ENCODE peak calls at places on chromosomes 7 and 10, in eight cellular contexts. G, R, Y, P, M, S, L and I are unnamed samples.

GRCh38 chr10:12181065-12181775 is 14.5 kb downstream of the NUDT5 start:
- DNase-seq in G (no peak), R (no peak), Y (no peak), P (no peak), M (peak), S (peak), L (no peak), I (peak)

GRCh38 chr7:20698469-20698868 is 83.0 kb downstream of the ABCB5 start:
- DNase-seq in G (no peak), R (no peak), Y (no peak), P (no peak), M (no peak), S (no peak), L (no peak), I (no peak)

GRCh38 chr10:11282156-11282555 is 264.5 kb downstream of the CELF2 start:
- DNase-seq in G (no peak), R (no peak), Y (no peak), P (no peak), M (no peak), S (peak), L (no peak), I (no peak)

GRCh38 chr7:35993663-35994622 is 159.1 kb upstream of the EEPD1 start:
- DNase-seq in G (no peak), R (no peak), Y (no peak), P (no peak), M (peak), S (no peak), L (no peak), I (no peak)

GRCh38 chr7:150371131-150371995 is 2.7 kb downstream of the REPIN1 start:
- DNase-seq in G (no peak), R (no peak), Y (peak), P (no peak), M (no peak), S (no peak), L (no peak), I (no peak)

GRCh38 chr10:31935678-31936077 is 7.0 kb upstream of the ARHGAP12 start:
- DNase-seq in G (no peak), R (no peak), Y (no peak), P (no peak), M (no peak), S (no peak), L (no peak), I (no peak)

GRCh38 chr10:132152896-132153580 is 33.7 kb upstream of the DPYSL4 start:
- DNase-seq in G (no peak), R (no peak), Y (no peak), P (no peak), M (no peak), S (no peak), L (no peak), I (no peak)

GRCh38 chr10:13816195-13816926 is 229.6 kb downstream of the PRPF18 start:
- DNase-seq in G (no peak), R (no peak), Y (no peak), P (no peak), M (peak), S (no peak), L (no peak), I (peak)

GRCh38 chr10:69362471-69362954 is 54.2 kb downstream of the TACR2 start:
- DNase-seq in G (no peak), R (no peak), Y (no peak), P (no peak), M (peak), S (no peak), L (peak), I (no peak)

GRCh38 chr7:6256709-6257535 is 15.5 kb downstream of the CYTH3 start:
- DNase-seq in G (no peak), R (no peak), Y (peak), P (no peak), M (peak), S (no peak), L (no peak), I (peak)

GRCh38 chr10:124106241-124106905 is 13.0 kb upstream of the CHST15 start:
- DNase-seq in G (no peak), R (peak), Y (no peak), P (peak), M (peak), S (no peak), L (no peak), I (peak)

GRCh38 chr10:49740346-49741107 is 21.6 kb downstream of the OGDHL start:
- DNase-seq in G (no peak), R (no peak), Y (peak), P (peak), M (no peak), S (no peak), L (peak), I (no peak)

GRCh38 chr10:101001225-101002035 is 1.8 kb downstream of the LZTS2 start:
- DNase-seq in G (no peak), R (peak), Y (peak), P (peak), M (peak), S (no peak), L (peak), I (peak)

DNA sequence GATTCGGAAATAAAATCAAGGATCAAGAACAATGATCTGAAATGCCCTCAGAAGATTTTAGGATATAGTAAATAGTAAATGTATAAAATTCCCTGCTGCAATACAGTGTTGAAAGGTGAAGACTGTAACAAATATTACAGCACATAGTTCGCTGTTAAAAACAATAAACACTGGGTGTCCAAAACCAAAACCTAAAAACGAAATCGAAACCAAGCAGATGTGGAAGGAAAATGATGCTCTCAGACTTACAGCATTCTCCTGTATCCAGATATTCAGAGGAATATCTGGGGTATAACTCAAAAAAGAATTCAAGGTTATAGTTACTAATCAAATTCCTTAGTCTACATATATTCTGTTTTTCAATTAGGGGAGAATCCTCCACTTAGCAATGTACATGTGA is 708.1 kb upstream of the PCDH15 start:
- DNase-seq in G (no peak), R (no peak), Y (no peak), P (no peak), M (no peak), S (no peak), L (no peak), I (no peak)
- H3K4me3 ChIP-seq in G (no peak), R (no peak), Y (no peak), P (peak), M (no peak), S (no peak), L (no peak), I (no peak)

DNA sequence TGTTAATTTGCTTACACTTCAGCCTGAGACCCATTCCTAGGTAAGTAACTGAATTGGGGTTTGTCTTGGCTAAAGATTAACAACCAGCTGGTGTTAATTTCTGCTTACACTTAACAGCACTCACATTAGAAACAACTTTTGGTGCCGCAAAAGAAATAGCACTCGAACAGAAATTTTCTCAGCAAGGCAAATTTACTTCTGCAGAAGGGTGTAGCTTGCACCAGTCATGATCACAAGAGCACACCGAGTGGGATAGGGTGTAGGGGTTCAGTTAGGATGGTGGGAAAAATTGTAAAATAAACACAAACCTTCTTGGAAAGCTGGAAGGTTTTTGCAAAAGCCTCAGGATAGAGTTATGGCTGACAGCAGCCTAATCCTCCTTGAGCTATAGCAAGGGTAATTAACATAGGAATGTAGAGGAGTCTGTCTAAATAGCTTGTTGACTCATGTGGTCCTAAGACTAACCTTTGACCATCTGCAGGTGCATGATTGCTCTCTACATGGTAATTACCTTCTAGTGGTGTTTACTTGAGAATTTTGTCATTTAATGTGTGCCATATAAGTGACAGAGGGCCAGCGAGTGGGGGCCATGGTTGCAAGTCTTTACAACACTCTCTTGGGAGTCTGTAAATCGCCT is 67.8 kb upstream of the CDK13 start:
- DNase-seq in G (no peak), R (no peak), Y (no peak), P (no peak), M (no peak), S (no peak), L (no peak), I (no peak)
- TF ChIP-seq CTCF in G (no peak), R (no peak), Y (no peak), P (no peak), M (no peak), S (no peak), L (no peak), I (no peak)

GRCh38 chr10:102714621-102715455 is at the start of gene SFXN2:
- DNase-seq in G (peak), R (no peak), Y (no peak), P (no peak), M (no peak), S (no peak), L (no peak), I (no peak)

GRCh38 chr10:102713814-102714620 is at the start of gene ARL3:
- DNase-seq in G (peak), R (peak), Y (peak), P (peak), M (peak), S (peak), L (peak), I (peak)

GRCh38 chr10:102713483-102713813 is 749 bp downstream of the ARL3 start:
- DNase-seq in G (no peak), R (no peak), Y (no peak), P (no peak), M (no peak), S (no peak), L (no peak), I (no peak)

GRCh38 chr10:102718220-102718619 is 3.8 kb downstream of the SFXN2 start:
- DNase-seq in G (peak), R (peak), Y (no peak), P (no peak), M (peak), S (no peak), L (no peak), I (no peak)

DNA sequence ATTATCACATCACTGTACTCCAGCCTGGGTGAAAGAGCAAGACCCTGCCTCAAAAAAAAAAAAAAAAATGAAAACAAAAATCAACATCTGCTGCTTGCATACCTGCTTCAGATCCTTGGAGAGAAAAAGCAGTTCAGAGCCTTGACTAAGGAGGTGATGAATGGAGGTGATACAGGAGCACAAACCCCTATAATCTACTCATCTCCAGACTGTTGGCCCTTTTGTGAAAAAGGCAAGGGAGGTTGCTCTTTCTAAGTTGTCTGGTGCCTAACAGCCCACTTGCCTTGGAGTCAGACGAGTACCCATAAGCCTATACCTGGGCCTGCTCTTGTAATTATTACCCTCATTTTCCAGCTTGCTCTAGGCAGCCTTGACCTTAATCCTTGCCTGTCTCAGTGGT is 1.4 kb downstream of the SFXN2 start:
- DNase-seq in G (no peak), R (no peak), Y (no peak), P (no peak), M (no peak), S (no peak), L (no peak), I (no peak)
- H3K4me3 ChIP-seq in G (peak), R (no peak), Y (no peak), P (no peak), M (no peak), S (no peak), L (no peak), I (no peak)

GRCh38 chr7:43583424-43584199 is 704 bp downstream of the STK17A start:
- DNase-seq in G (peak), R (peak), Y (peak), P (no peak), M (peak), S (peak), L (peak), I (no peak)
- TF ChIP-seq CTCF in G (no peak), R (no peak), Y (no peak), P (peak), M (peak), S (no peak), L (peak), I (peak)

DNA sequence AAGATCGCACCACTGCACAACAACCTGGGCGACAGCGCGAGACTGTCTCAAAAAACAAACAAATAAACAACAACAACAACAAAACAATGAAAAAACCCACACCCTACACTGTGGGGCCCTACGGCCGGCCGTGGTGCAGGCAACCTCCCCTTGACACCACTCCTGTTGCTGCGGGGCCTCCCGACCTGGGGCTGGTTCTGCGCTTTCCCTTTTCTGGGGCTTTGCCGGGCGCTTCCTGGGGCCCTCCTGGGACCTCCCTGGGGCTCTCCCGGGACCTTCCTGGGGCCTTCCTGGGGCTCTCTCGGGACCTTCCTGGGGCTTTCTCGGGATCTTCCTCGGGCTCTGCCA is 46.6 kb downstream of the INSIG1 start:
- DNase-seq in G (peak), R (no peak), Y (no peak), P (no peak), M (no peak), S (no peak), L (no peak), I (no peak)
- H3K4me3 ChIP-seq in G (peak), R (no peak), Y (no peak), P (peak), M (no peak), S (peak), L (no peak), I (no peak)